ENCODE peak calls at places on chromosomes 1 and 21, in four cellular contexts. Q, V, Y and A are unnamed samples.

GRCh38 chr1:154974808-154975408 is 427 bp downstream of the CKS1B start:
- DNase-seq in Q (peak), V (peak), Y (peak), A (peak)

GRCh38 chr1:38029081-38029681 is 16.6 kb downstream of the UTP11 start:
- DNase-seq in V (no peak), Q (no peak), Y (no peak), A (peak)

GRCh38 chr1:12148160-12148957 is 18.4 kb upstream of the TNFRSF1B start:
- DNase-seq in V (no peak), Y (no peak), Q (no peak), A (peak)

GRCh38 chr1:47852006-47852686 is 145.0 kb downstream of the TRABD2B start:
- DNase-seq in V (no peak), Y (no peak), Q (no peak), A (no peak)

GRCh38 chr1:56326056-56326455 is 253.3 kb downstream of the PLPP3 start:
- DNase-seq in Q (peak), V (no peak), Y (no peak), A (no peak)

GRCh38 chr1:152029937-152030211 is 6.9 kb downstream of the S100A11 start:
- DNase-seq in Q (no peak), V (no peak), Y (no peak), A (no peak)

GRCh38 chr1:38123356-38123755 is 76.8 kb upstream of the POU3F1 start:
- DNase-seq in Y (no peak), V (peak), Q (no peak), A (no peak)

GRCh38 chr1:109025691-109026090 is 16.2 kb downstream of the WDR47 start:
- DNase-seq in Y (no peak), V (no peak), Q (no peak), A (no peak)

GRCh38 chr1:33709780-33710713 is 153.8 kb upstream of the HMGB4 start:
- DNase-seq in Q (no peak), Y (no peak), V (no peak), A (no peak)

GRCh38 chr1:110771245-110772022 is 96.7 kb upstream of the KCNA3 start:
- DNase-seq in Y (no peak), V (no peak), Q (no peak), A (no peak)

GRCh38 chr1:86259390-86259789 is 102.8 kb upstream of the COL24A1 start:
- DNase-seq in Q (no peak), Y (no peak), V (peak), A (no peak)

GRCh38 chr1:229156819-229157218 is 114.1 kb upstream of the RAB4A start:
- DNase-seq in Y (no peak), V (peak), Q (no peak), A (peak)

GRCh38 chr1:109603229-109603628 is 16.2 kb downstream of the GNAT2 start:
- DNase-seq in Q (no peak), V (no peak), Y (no peak), A (no peak)

GRCh38 chr1:192952646-192953045 is 106.5 kb downstream of the UCHL5 start:
- DNase-seq in V (no peak), Y (no peak), Q (no peak), A (no peak)

GRCh38 chr1:171434717-171435346 is 50.5 kb upstream of the PRRC2C start:
- DNase-seq in Q (peak), Y (no peak), V (peak), A (peak)

GRCh38 chr21:34132905-34133304 is 59.5 kb downstream of the MRPS6 start:
- DNase-seq in V (no peak), Y (no peak), Q (no peak), A (no peak)

GRCh38 chr21:44521928-44522752 is 17.9 kb downstream of the KRTAP10-1 start:
- DNase-seq in Y (no peak), V (no peak), Q (no peak), A (no peak)

GRCh38 chr1:185681034-185681633 is 53.1 kb upstream of the HMCN1 start:
- DNase-seq in Y (peak), Q (peak), V (peak), A (peak)

GRCh38 chr1:54883349-54884102 is 3.5 kb downstream of the DHCR24 start:
- DNase-seq in Q (no peak), V (no peak), Y (no peak), A (peak)

GRCh38 chr1:204335085-204335484 is 24.6 kb downstream of the PLEKHA6 start:
- DNase-seq in V (no peak), Q (peak), Y (no peak), A (no peak)

GRCh38 chr1:50977575-50978143 is 7.6 kb downstream of the CDKN2C start:
- DNase-seq in Y (no peak), V (peak), Q (peak), A (peak)

GRCh38 chr1:171841931-171842723 is 829 bp downstream of the DNM3 start:
- DNase-seq in V (no peak), Q (peak), Y (no peak), A (no peak)

GRCh38 chr1:16978589-16979474 is 1.6 kb downstream of the MFAP2 start:
- DNase-seq in Y (no peak), V (no peak), Q (peak), A (no peak)

GRCh38 chr1:115229016-115229415 is 109.0 kb downstream of the NGF start:
- DNase-seq in Q (no peak), V (no peak), Y (no peak), A (no peak)

DNA sequence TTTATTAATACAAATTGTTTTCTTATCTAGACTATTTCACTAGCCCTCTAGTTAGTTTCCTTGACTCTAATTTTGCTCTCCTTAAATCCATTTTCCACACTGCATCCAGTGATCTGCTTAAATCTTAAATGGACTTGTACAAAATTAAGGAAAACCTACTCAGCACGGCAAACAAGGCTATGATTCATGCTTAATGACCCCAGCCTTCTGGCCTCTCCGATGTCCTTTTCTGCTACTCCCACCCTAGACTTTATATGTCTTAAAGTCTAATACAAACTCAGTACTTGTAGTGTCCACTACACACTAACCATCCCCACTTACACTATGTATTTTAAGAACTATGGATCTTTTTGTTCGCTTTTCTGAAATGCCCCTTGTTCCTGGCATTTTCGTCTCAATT is 2.2 kb downstream of the TMED5 start:
- DNase-seq in Y (no peak), V (no peak), Q (peak), A (peak)
- H3K4me3 ChIP-seq in Y (peak), V (peak), Q (peak), A (peak)

GRCh38 chr1:241695454-241696171 is 43.5 kb downstream of the WDR64 start:
- DNase-seq in Q (no peak), Y (no peak), V (no peak), A (no peak)

GRCh38 chr1:241696172-241696814 is 44.2 kb downstream of the WDR64 start:
- DNase-seq in V (no peak), Y (no peak), Q (no peak), A (no peak)

GRCh38 chr1:241698177-241698576 is 46.1 kb downstream of the WDR64 start:
- DNase-seq in Q (no peak), Y (no peak), V (no peak), A (no peak)

GRCh38 chr1:241697640-241698018 is 45.5 kb downstream of the WDR64 start:
- DNase-seq in V (no peak), Q (no peak), Y (no peak), A (no peak)

DNA sequence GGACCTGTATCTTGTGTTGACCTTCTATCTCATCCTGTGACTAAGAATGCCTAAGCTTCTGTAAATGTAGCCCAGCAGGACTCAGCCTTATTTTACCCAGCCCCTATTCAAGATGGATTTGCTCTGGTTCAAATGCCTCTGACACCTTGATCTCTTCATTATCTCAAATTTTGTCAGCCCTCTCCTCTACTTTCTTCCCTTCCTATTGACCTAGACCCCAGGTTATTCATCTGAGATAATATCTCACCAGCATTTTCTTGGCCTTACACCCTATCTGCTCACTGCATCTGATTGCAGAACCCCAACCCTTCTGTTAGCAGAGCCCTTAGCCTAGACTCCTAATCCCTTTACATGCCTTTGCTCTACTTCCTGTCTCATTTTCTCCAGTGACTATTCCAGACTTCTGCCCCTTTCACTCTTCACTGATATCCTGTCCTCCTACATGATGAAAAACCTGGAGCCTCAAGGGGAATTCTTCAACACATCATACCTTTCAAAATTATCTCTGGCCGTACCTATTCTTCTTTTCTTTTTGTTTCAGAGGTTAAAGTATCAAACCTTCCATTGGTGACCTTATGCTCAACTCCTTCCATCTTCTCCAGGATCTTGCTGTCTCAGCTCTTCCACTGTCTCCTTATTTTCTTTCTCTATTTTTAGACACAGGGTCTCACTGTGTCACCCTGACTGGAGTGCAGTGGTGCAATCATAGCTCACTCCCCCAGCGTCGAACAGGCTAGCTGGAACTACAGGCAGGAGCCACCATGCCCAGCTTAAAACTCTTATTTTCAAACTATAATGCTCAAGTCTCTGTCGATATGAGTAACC is 44.9 kb downstream of the WDR64 start:
- DNase-seq in V (no peak), Q (no peak), Y (no peak), A (no peak)
- TF ChIP-seq MAX in V (no peak), Q (no peak), Y (no peak), A (no peak)

GRCh38 chr1:24932284-24932683 is 2.2 kb upstream of the RUNX3 start:
- DNase-seq in V (peak), Y (no peak), Q (no peak), A (peak)
- H3K4me3 ChIP-seq in V (peak), Y (no peak), Q (no peak), A (no peak)

DNA sequence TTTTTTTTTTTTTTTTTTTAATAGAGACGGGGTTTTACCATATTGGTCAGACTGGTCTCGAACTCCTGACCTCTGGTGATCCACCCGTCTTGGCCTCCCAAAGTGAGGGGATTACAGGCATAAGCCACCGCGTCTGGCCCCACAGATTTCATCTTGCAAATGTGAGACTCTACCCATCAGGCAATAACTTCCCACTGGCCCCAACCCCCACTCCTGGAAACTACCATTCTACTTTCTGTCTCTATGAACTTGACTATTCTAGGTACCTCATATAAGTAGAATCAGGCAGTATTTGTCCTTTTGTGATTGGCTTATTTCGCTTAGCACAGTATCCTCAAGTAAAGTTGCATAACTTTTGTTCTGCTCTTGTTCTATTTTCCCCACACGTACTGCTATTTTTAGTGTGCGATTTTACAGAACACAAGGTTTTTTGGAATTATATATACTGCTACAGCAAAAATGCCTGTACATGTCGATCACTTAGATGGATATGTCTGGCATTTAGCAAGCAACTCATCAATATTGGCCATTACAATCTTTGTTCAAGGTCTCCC is 40.2 kb downstream of the ECE1 start:
- DNase-seq in V (no peak), Y (no peak), Q (no peak), A (no peak)
- TF ChIP-seq MAX in V (no peak), Y (no peak), Q (no peak), A (no peak)

DNA sequence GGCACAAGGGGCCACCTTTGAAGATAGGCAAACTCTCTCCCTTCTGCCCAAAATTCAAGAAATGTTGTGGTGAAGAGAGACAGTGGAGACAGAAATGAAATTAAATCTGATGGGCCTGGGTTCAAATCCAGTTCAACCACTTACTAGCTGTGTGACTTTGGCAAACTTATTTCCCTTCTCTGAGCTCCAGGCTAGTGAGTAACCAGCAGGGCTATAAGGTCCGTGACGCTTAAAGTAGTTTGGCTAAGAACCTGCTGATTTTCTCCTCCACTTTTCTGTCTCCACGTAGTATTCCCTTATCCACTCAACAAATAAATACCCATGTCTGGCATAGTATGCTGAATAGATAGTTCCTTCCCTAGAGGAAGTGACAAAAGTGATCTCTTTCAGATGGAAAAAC is 1.9 kb downstream of the SLC2A1 start:
- DNase-seq in Y (no peak), Q (no peak), V (no peak), A (no peak)
- H3K4me3 ChIP-seq in Y (peak), Q (no peak), V (peak), A (peak)

GRCh38 chr1:207499573-207499972 is 3.6 kb downstream of the CR1 start:
- DNase-seq in Y (peak), Q (peak), V (peak), A (peak)

GRCh38 chr1:207494171-207494570 is 1.8 kb upstream of the CR1 start:
- DNase-seq in Q (no peak), Y (no peak), V (no peak), A (no peak)

GRCh38 chr1:207497951-207498350 is 2.0 kb downstream of the CR1 start:
- DNase-seq in Q (no peak), V (no peak), Y (no peak), A (peak)

GRCh38 chr1:207493212-207493611 is 2.7 kb upstream of the CR1 start:
- DNase-seq in Y (no peak), V (no peak), Q (no peak), A (no peak)

GRCh38 chr1:207495816-207496792 is at the start of gene CR1:
- DNase-seq in V (no peak), Q (no peak), Y (no peak), A (peak)
- TF ChIP-seq MAX in V (no peak), Q (no peak), Y (no peak), A (no peak)

GRCh38 chr1:61081135-61081636 is 1.2 kb upstream of the NFIA start:
- DNase-seq in Q (no peak), V (no peak), Y (no peak), A (no peak)

GRCh38 chr1:61078611-61079010 is 3.8 kb upstream of the NFIA start:
- DNase-seq in Q (peak), V (no peak), Y (no peak), A (peak)

GRCh38 chr1:61080408-61081134 is 1.8 kb upstream of the NFIA start:
- DNase-seq in Y (no peak), V (no peak), Q (peak), A (no peak)

GRCh38 chr1:61079276-61079897 is 3.0 kb upstream of the NFIA start:
- DNase-seq in Y (no peak), Q (peak), V (no peak), A (no peak)

DNA sequence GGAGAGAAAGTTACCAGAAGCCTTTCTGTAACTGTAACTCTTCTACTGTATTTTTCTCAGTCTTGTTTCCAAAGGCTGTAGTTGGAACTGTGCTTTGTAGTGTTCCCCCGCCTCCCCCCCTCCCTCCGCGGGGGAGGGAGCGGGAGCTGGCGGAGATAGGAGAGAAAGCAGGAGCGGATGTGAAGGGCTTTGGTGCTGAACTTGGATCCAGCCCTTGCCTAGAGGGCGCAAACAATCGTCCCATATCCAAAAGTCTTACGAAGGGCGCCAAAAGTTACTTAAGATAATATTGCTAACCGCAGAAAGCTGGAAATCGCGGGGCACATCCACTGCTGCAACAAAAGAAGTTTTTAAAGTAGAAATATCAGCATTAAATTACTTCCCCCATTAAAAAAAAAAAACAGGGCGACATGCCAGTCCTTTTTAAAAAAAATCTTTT is 2.4 kb upstream of the NFIA start:
- DNase-seq in Q (peak), V (peak), Y (no peak), A (peak)
- H3K4me3 ChIP-seq in Q (peak), V (peak), Y (no peak), A (peak)